ENCODE peak calls at places on chromosome 18, in four cellular contexts. One of them, this sample, is unnamed.

GRCh38 chr18:46265190-46266156 is 161.3 kb downstream of the HAUS1 start:
- DNase-seq in stomach: no peak
- DNase-seq in tibial nerve: no peak
- DNase-seq in WTC11: no peak
- DNase-seq in this sample: no peak

GRCh38 chr18:77444385-77444784 is 194.7 kb downstream of the GALR1 start:
- DNase-seq in stomach: no peak
- DNase-seq in tibial nerve: no peak
- DNase-seq in WTC11: no peak
- DNase-seq in this sample: no peak

GRCh38 chr18:50161806-50162205 is 33.1 kb downstream of the MYO5B start:
- DNase-seq in stomach: no peak
- DNase-seq in tibial nerve: no peak
- DNase-seq in WTC11: no peak
- DNase-seq in this sample: no peak

GRCh38 chr18:39571511-39571910 is 2005.9 kb upstream of the CELF4 start:
- DNase-seq in stomach: no peak
- DNase-seq in tibial nerve: no peak
- DNase-seq in WTC11: no peak
- DNase-seq in this sample: no peak

GRCh38 chr18:4640349-4641012 is 185.4 kb upstream of the DLGAP1 start:
- DNase-seq in stomach: no peak
- DNase-seq in tibial nerve: no peak
- DNase-seq in WTC11: no peak
- DNase-seq in this sample: no peak

GRCh38 chr18:77077401-77077800 is 55.2 kb downstream of the MBP start:
- DNase-seq in stomach: no peak
- DNase-seq in tibial nerve: no peak
- DNase-seq in WTC11: no peak
- DNase-seq in this sample: no peak

GRCh38 chr18:44852818-44853217 is 172.1 kb downstream of the SETBP1 start:
- DNase-seq in stomach: no peak
- DNase-seq in tibial nerve: no peak
- DNase-seq in WTC11: no peak
- DNase-seq in this sample: no peak

GRCh38 chr18:79476031-79476917 is 80.5 kb downstream of the NFATC1 start:
- DNase-seq in stomach: no peak
- DNase-seq in tibial nerve: no peak
- DNase-seq in WTC11: no peak
- DNase-seq in this sample: no peak

GRCh38 chr18:23453657-23454011 is 547 bp downstream of the RIOK3 start:
- DNase-seq in stomach: no peak
- DNase-seq in tibial nerve: no peak
- DNase-seq in WTC11: no peak
- DNase-seq in this sample: no peak

GRCh38 chr18:46294751-46295150 is 190.6 kb downstream of the HAUS1 start:
- DNase-seq in stomach: no peak
- DNase-seq in tibial nerve: no peak
- DNase-seq in WTC11: no peak
- DNase-seq in this sample: no peak

GRCh38 chr18:61870151-61870550 is 22.7 kb downstream of the RNF152 start:
- DNase-seq in stomach: no peak
- DNase-seq in tibial nerve: no peak
- DNase-seq in WTC11: no peak
- DNase-seq in this sample: no peak

GRCh38 chr18:5061785-5062184 is 135.3 kb downstream of the AKAIN1 start:
- DNase-seq in stomach: no peak
- DNase-seq in tibial nerve: no peak
- DNase-seq in WTC11: no peak
- DNase-seq in this sample: no peak

GRCh38 chr18:32956591-32957310 is 183.9 kb upstream of the KLHL14 start:
- DNase-seq in stomach: no peak
- DNase-seq in tibial nerve: peak; percentile 31
- DNase-seq in WTC11: no peak
- DNase-seq in this sample: no peak
- TF ChIP-seq CTCF in stomach: no peak
- TF ChIP-seq CTCF in tibial nerve: no peak
- TF ChIP-seq CTCF in WTC11: no peak
- TF ChIP-seq CTCF in this sample: no peak

GRCh38 chr18:58727776-58728500 is 56.7 kb downstream of the MALT1 start:
- DNase-seq in stomach: no peak
- DNase-seq in tibial nerve: no peak
- DNase-seq in WTC11: no peak
- DNase-seq in this sample: no peak

GRCh38 chr18:58728719-58729118 is 57.5 kb downstream of the MALT1 start:
- DNase-seq in stomach: no peak
- DNase-seq in tibial nerve: no peak
- DNase-seq in WTC11: no peak
- DNase-seq in this sample: no peak

GRCh38 chr18:58733866-58734265 is 62.6 kb downstream of the MALT1 start:
- DNase-seq in stomach: no peak
- DNase-seq in tibial nerve: no peak
- DNase-seq in WTC11: no peak
- DNase-seq in this sample: no peak

GRCh38 chr18:58730618-58731017 is 59.4 kb downstream of the MALT1 start:
- DNase-seq in stomach: no peak
- DNase-seq in tibial nerve: no peak
- DNase-seq in WTC11: no peak
- DNase-seq in this sample: no peak

DNA sequence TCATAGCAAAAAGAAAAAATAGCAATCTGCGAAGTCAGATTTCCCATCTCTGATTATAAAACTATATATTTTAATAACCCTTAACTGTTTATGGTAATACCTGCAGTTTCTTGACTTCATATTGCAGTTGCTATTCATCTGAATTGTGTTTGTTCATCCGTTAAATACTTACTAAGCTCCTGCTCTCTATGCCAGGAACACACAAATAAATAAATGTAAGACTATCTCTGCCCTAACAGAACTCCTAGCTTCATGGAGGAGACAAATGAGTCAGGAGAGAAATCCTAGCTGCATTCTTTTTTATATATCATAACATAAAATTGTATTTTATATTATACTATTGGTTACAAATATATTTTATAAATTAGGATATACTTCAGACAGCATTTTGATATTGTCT is 61.2 kb downstream of the MALT1 start:
- DNase-seq in stomach: no peak
- DNase-seq in tibial nerve: no peak
- DNase-seq in WTC11: no peak
- DNase-seq in this sample: no peak
- TF ChIP-seq CTCF in stomach: no peak
- TF ChIP-seq CTCF in tibial nerve: no peak
- TF ChIP-seq CTCF in WTC11: no peak
- TF ChIP-seq CTCF in this sample: no peak

GRCh38 chr18:12307251-12307736 is 747 bp upstream of the TUBB6 start:
- DNase-seq in stomach: no peak
- DNase-seq in tibial nerve: peak; percentile 61
- DNase-seq in WTC11: peak; percentile 55
- DNase-seq in this sample: no peak
- TF ChIP-seq CTCF in stomach: no peak
- TF ChIP-seq CTCF in tibial nerve: no peak
- TF ChIP-seq CTCF in WTC11: no peak
- TF ChIP-seq CTCF in this sample: no peak

GRCh38 chr18:26963292-26963691 is 97.8 kb upstream of the AQP4 start:
- DNase-seq in stomach: no peak
- DNase-seq in tibial nerve: no peak
- DNase-seq in WTC11: no peak
- DNase-seq in this sample: no peak
- TF ChIP-seq CTCF in stomach: no peak
- TF ChIP-seq CTCF in tibial nerve: no peak
- TF ChIP-seq CTCF in WTC11: no peak
- TF ChIP-seq CTCF in this sample: no peak

DNA sequence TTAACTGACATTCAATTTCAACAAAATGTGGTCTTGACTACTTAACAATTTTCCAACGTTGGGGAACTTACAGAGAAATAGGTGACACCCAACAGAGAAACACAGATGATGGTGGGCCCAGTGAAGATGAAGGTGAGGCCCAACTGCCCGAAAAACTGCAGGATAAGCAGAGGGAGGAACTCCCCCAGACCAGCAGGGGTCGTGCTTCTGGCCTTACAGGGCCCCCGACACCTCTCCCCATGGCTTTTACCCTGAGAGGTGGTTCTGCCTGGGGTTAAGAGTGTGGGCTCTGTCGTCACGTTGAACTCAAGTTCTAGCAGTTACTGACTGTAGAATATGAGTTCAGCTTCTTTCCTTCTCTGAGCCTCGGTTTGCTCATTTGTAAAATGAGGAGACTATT is 119.5 kb upstream of the SMIM21 start:
- DNase-seq in stomach: no peak
- DNase-seq in tibial nerve: no peak
- DNase-seq in WTC11: peak; percentile 34
- DNase-seq in this sample: no peak
- TF ChIP-seq CTCF in stomach: no peak
- TF ChIP-seq CTCF in tibial nerve: no peak
- TF ChIP-seq CTCF in WTC11: no peak
- TF ChIP-seq CTCF in this sample: no peak

DNA sequence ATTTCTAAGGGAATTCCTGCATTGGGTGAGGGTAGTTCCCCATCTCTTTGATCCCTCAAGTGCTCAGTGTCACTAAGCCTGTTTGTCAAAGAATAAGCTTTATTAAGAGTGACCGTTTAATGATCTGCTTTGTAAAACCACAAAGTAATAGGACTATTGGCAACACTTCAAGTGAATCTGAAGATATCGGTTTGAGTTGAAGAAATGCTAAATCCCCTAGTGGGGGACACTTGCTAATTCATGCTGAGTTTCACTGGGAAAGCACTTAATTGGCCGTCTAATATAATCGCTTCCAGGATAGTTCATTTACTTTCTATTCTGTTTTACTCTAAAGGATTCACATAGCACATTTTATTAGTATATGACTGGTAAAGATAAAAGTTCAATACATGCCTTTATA is 54.4 kb downstream of the DTNA start:
- DNase-seq in stomach: no peak
- DNase-seq in tibial nerve: no peak
- DNase-seq in WTC11: no peak
- DNase-seq in this sample: no peak
- TF ChIP-seq CTCF in stomach: no peak
- TF ChIP-seq CTCF in tibial nerve: no peak
- TF ChIP-seq CTCF in WTC11: no peak
- TF ChIP-seq CTCF in this sample: no peak

DNA sequence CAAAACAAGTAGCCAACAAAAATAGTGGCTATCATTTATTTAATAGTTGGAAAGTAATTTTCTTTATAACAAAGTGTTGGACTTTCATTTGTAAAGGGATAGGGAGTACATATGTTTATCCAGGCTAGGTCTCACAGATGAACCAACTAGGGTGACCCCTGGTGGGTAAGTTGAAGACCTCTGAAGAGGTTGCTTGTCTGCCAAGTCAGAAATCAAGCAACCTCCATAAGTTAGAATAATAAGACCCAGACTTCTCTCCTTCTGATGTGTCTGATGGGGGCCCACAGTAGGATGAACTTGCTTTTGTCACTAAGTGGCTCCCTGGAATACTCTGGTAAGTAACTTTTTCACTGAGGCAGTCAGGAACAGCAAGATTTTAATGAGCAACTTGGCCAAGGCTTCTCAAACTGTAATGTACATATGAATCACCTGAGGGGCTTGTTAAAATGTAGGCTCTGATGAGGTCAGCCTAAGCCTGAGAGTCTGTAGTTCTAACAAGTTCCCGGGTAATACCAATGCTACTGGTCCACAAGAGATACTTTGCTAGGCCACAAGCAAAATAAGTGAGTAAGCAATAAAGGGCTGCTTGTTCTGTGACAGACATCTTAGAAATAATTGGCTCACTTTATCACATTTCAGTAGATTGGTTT is 319.6 kb downstream of the PIK3C3 start:
- DNase-seq in stomach: no peak
- DNase-seq in tibial nerve: no peak
- DNase-seq in WTC11: no peak
- DNase-seq in this sample: no peak
- TF ChIP-seq CTCF in stomach: no peak
- TF ChIP-seq CTCF in tibial nerve: no peak
- TF ChIP-seq CTCF in WTC11: no peak
- TF ChIP-seq CTCF in this sample: no peak

GRCh38 chr18:29874519-29875098 is 1167.9 kb downstream of the DSC3 start:
- DNase-seq in stomach: no peak
- DNase-seq in tibial nerve: no peak
- DNase-seq in WTC11: peak; percentile 14
- DNase-seq in this sample: no peak
- TF ChIP-seq CTCF in stomach: no peak
- TF ChIP-seq CTCF in tibial nerve: no peak
- TF ChIP-seq CTCF in WTC11: peak; percentile 66
- TF ChIP-seq CTCF in this sample: no peak

GRCh38 chr18:21933931-21934765 is 193.6 kb downstream of the MIB1 start:
- DNase-seq in stomach: no peak
- DNase-seq in tibial nerve: no peak
- DNase-seq in WTC11: peak; percentile 23
- DNase-seq in this sample: no peak
- TF ChIP-seq CTCF in stomach: no peak
- TF ChIP-seq CTCF in tibial nerve: no peak
- TF ChIP-seq CTCF in WTC11: no peak
- TF ChIP-seq CTCF in this sample: no peak

GRCh38 chr18:68186039-68186438 is 528.9 kb downstream of the TMX3 start:
- DNase-seq in stomach: no peak
- DNase-seq in tibial nerve: no peak
- DNase-seq in WTC11: no peak
- DNase-seq in this sample: no peak
- TF ChIP-seq CTCF in stomach: no peak
- TF ChIP-seq CTCF in tibial nerve: no peak
- TF ChIP-seq CTCF in WTC11: no peak
- TF ChIP-seq CTCF in this sample: no peak